ENCODE peak calls at places on chromosomes 5 and 9, in eight cellular contexts. G, X, U, B, V, T, Z and Y are unnamed samples.

GRCh38 chr5:80204808-80205614 is 50.8 kb downstream of the SERINC5 start:
- DNase-seq in G (no peak), X (no peak), U (peak; percentile 83), B (peak; percentile 58), V (peak; percentile 95), T (no peak), Z (no peak), Y (peak; percentile 76)

GRCh38 chr5:73812962-73813588 is 187.1 kb downstream of the ARHGEF28 start:
- DNase-seq in G (no peak), X (peak; percentile 58), U (no peak), B (no peak), V (peak; percentile 74), T (no peak), Z (no peak), Y (no peak)

GRCh38 chr5:76926329-76927105 is 26.3 kb upstream of the CRHBP start:
- DNase-seq in G (no peak), X (no peak), U (no peak), B (no peak), V (no peak), T (no peak), Z (no peak), Y (no peak)

GRCh38 chr5:6705959-6706358 is 7.3 kb upstream of the TENT4A start:
- DNase-seq in G (no peak), X (no peak), U (no peak), B (no peak), V (no peak), T (no peak), Z (no peak), Y (no peak)

GRCh38 chr5:2841208-2841607 is 89.7 kb upstream of the IRX2 start:
- DNase-seq in G (no peak), X (no peak), U (no peak), B (no peak), V (no peak), T (no peak), Z (no peak), Y (no peak)

GRCh38 chr9:103037508-103038477 is 42.7 kb downstream of the CYLC2 start:
- DNase-seq in G (no peak), X (no peak), U (no peak), B (no peak), V (no peak), T (no peak), Z (no peak), Y (no peak)

GRCh38 chr5:39896706-39897105 is 471.9 kb upstream of the DAB2 start:
- DNase-seq in G (no peak), X (no peak), U (no peak), B (no peak), V (no peak), T (no peak), Z (no peak), Y (no peak)

GRCh38 chr9:109249615-109250014 is 71.2 kb downstream of the EPB41L4B start:
- DNase-seq in G (no peak), X (no peak), U (no peak), B (peak; percentile 38), V (no peak), T (no peak), Z (no peak), Y (no peak)

GRCh38 chr9:110942522-110942921 is 95.7 kb downstream of the LPAR1 start:
- DNase-seq in G (no peak), X (no peak), U (no peak), B (no peak), V (no peak), T (no peak), Z (no peak), Y (peak; percentile 65)

GRCh38 chr9:128684325-128685021 is 4.5 kb upstream of the SET start:
- DNase-seq in G (peak; percentile 86), X (peak; percentile 90), U (peak; percentile 59), B (no peak), V (peak; percentile 78), T (no peak), Z (peak; percentile 70), Y (peak; percentile 76)

GRCh38 chr5:115352571-115352970 is 56.1 kb upstream of the CCDC112 start:
- DNase-seq in G (no peak), X (no peak), U (no peak), B (no peak), V (no peak), T (no peak), Z (no peak), Y (no peak)

GRCh38 chr5:2112128-2112808 is 229.5 kb upstream of the IRX4 start:
- DNase-seq in G (no peak), X (no peak), U (no peak), B (no peak), V (no peak), T (no peak), Z (no peak), Y (no peak)

GRCh38 chr5:173919443-173919842 is 31.3 kb downstream of the CPEB4 start:
- DNase-seq in G (no peak), X (no peak), U (no peak), B (no peak), V (peak; percentile 68), T (no peak), Z (no peak), Y (peak; percentile 47)
- TF ChIP-seq RAD21 in G (no peak), X (no peak), U (no peak), B (no peak), V (no peak), T (no peak), Z (no peak), Y (no peak)

GRCh38 chr5:143826909-143827514 is 15.1 kb downstream of the HMHB1 start:
- DNase-seq in G (no peak), X (peak; percentile 12), U (no peak), B (no peak), V (no peak), T (no peak), Z (peak; percentile 91), Y (peak; percentile 59)
- TF ChIP-seq RAD21 in G (no peak), X (no peak), U (no peak), B (no peak), V (no peak), T (no peak), Z (no peak), Y (no peak)

DNA sequence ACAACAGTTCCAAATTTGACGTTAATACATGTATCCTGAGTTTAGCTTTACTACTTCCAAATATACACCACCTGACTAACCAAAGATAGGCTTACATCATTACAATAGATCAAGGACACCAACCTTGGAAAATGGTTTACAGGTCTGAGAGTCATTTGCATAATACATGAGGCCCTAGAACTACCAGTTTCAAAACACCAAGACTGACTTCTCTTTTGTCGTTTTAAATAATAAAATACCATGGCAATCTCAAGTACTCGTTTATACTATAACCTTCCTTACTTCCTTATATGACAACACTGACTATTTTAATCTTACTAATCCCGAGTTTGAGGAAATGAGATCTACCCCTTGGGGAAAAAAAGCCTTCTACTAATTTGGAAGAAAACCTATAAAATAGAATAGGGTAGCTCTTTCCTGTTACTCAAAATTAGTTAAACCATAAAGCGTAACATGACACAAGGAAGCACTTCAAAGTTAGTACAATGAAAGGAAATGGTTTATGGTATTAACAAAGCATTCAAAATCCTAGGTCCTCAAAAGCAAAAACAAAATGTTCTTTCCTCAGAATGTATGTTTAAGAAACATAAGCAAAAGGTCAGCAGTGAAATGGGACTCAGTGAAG is 42.1 kb downstream of the UBQLN1 start:
- DNase-seq in G (no peak), X (no peak), U (no peak), B (no peak), V (no peak), T (no peak), Z (no peak), Y (no peak)
- TF ChIP-seq RAD21 in G (no peak), X (no peak), U (no peak), B (no peak), V (no peak), T (no peak), Z (no peak), Y (no peak)

GRCh38 chr9:115808695-115809094 is 344.9 kb upstream of the PAPPA start:
- DNase-seq in G (no peak), X (no peak), U (no peak), B (no peak), V (no peak), T (no peak), Z (no peak), Y (peak; percentile 88)

GRCh38 chr9:115814081-115814480 is 339.5 kb upstream of the PAPPA start:
- DNase-seq in G (no peak), X (no peak), U (no peak), B (no peak), V (no peak), T (no peak), Z (no peak), Y (no peak)

GRCh38 chr9:115810166-115810565 is 343.4 kb upstream of the PAPPA start:
- DNase-seq in G (no peak), X (no peak), U (no peak), B (no peak), V (no peak), T (no peak), Z (no peak), Y (no peak)

GRCh38 chr9:115808108-115808507 is 345.5 kb upstream of the PAPPA start:
- DNase-seq in G (no peak), X (no peak), U (no peak), B (no peak), V (no peak), T (no peak), Z (no peak), Y (no peak)
- TF ChIP-seq RAD21 in G (no peak), X (no peak), U (no peak), B (no peak), V (no peak), T (no peak), Z (no peak), Y (no peak)

GRCh38 chr9:96008502-96009222 is 133.2 kb downstream of the ERCC6L2 start:
- DNase-seq in G (no peak), X (no peak), U (peak; percentile 35), B (no peak), V (no peak), T (no peak), Z (no peak), Y (peak; percentile 52)

GRCh38 chr9:96009223-96009602 is 133.7 kb downstream of the ERCC6L2 start:
- DNase-seq in G (no peak), X (no peak), U (no peak), B (no peak), V (no peak), T (no peak), Z (no peak), Y (no peak)

GRCh38 chr9:96006296-96006890 is 130.9 kb downstream of the ERCC6L2 start:
- DNase-seq in G (no peak), X (no peak), U (no peak), B (no peak), V (no peak), T (no peak), Z (no peak), Y (no peak)

GRCh38 chr9:96006961-96007360 is 131.5 kb downstream of the ERCC6L2 start:
- DNase-seq in G (no peak), X (no peak), U (no peak), B (no peak), V (no peak), T (no peak), Z (no peak), Y (peak; percentile 84)

GRCh38 chr9:96009690-96010477 is 134.4 kb downstream of the ERCC6L2 start:
- DNase-seq in G (no peak), X (no peak), U (peak; percentile 62), B (no peak), V (no peak), T (no peak), Z (no peak), Y (no peak)
- TF ChIP-seq RAD21 in G (no peak), X (no peak), U (no peak), B (no peak), V (no peak), T (no peak), Z (no peak), Y (no peak)